ENCODE peak calls at places on chromosomes 12 and 14, in five cellular contexts. One of them, this sample, is unnamed.

GRCh38 chr12:132562489-132563045 is 47.8 kb downstream of the LRCOL1 start:
- DNase-seq in H1: no peak
- DNase-seq in SK-N-SH: no peak
- DNase-seq in HCT116: no peak
- DNase-seq in GM12878: no peak
- DNase-seq in this sample: no peak

GRCh38 chr12:92625639-92626310 is 77.0 kb upstream of the PLEKHG7 start:
- DNase-seq in H1: no peak
- DNase-seq in SK-N-SH: no peak
- DNase-seq in HCT116: no peak
- DNase-seq in GM12878: no peak
- DNase-seq in this sample: no peak

GRCh38 chr12:124506832-124507153 is 60.6 kb downstream of the NCOR2 start:
- DNase-seq in H1: no peak
- DNase-seq in SK-N-SH: no peak
- DNase-seq in HCT116: no peak
- DNase-seq in GM12878: no peak
- DNase-seq in this sample: no peak

GRCh38 chr12:2563709-2564108 is 231.1 kb upstream of the FKBP4 start:
- DNase-seq in H1: no peak
- DNase-seq in SK-N-SH: no peak
- DNase-seq in HCT116: no peak
- DNase-seq in GM12878: no peak
- DNase-seq in this sample: no peak

GRCh38 chr12:47949441-47950341 is 13.7 kb upstream of the TMEM106C start:
- DNase-seq in H1: peak; percentile 61
- DNase-seq in SK-N-SH: peak; percentile 90
- DNase-seq in HCT116: peak; percentile 69
- DNase-seq in GM12878: no peak
- DNase-seq in this sample: peak; percentile 94

GRCh38 chr12:115763376-115763775 is 514.1 kb downstream of the MED13L start:
- DNase-seq in H1: no peak
- DNase-seq in SK-N-SH: no peak
- DNase-seq in HCT116: no peak
- DNase-seq in GM12878: no peak
- DNase-seq in this sample: no peak

GRCh38 chr12:77319141-77319540 is 253.8 kb upstream of the E2F7 start:
- DNase-seq in H1: no peak
- DNase-seq in SK-N-SH: no peak
- DNase-seq in HCT116: no peak
- DNase-seq in GM12878: no peak
- DNase-seq in this sample: no peak

GRCh38 chr12:77005699-77006098 is 59.7 kb downstream of the E2F7 start:
- DNase-seq in H1: no peak
- DNase-seq in SK-N-SH: no peak
- DNase-seq in HCT116: no peak
- DNase-seq in GM12878: no peak
- DNase-seq in this sample: no peak

GRCh38 chr12:6771091-6771495 is 1.2 kb upstream of the LAG3 start:
- DNase-seq in H1: no peak
- DNase-seq in SK-N-SH: no peak
- DNase-seq in HCT116: no peak
- DNase-seq in GM12878: no peak
- DNase-seq in this sample: no peak

GRCh38 chr12:11624126-11624525 is 25.3 kb upstream of the ETV6 start:
- DNase-seq in H1: no peak
- DNase-seq in SK-N-SH: no peak
- DNase-seq in HCT116: no peak
- DNase-seq in GM12878: no peak
- DNase-seq in this sample: no peak

GRCh38 chr14:68094158-68094557 is 274.6 kb downstream of the RAD51B start:
- DNase-seq in H1: no peak
- DNase-seq in SK-N-SH: no peak
- DNase-seq in HCT116: no peak
- DNase-seq in GM12878: no peak
- DNase-seq in this sample: no peak

GRCh38 chr14:20492486-20492885 is 12.9 kb upstream of the RNASE10 start:
- DNase-seq in H1: no peak
- DNase-seq in SK-N-SH: no peak
- DNase-seq in HCT116: no peak
- DNase-seq in GM12878: no peak
- DNase-seq in this sample: no peak

GRCh38 chr14:20490563-20490962 is 14.8 kb upstream of the RNASE10 start:
- DNase-seq in H1: no peak
- DNase-seq in SK-N-SH: no peak
- DNase-seq in HCT116: no peak
- DNase-seq in GM12878: no peak
- DNase-seq in this sample: no peak

GRCh38 chr14:20487402-20487742 is 18.0 kb upstream of the RNASE10 start:
- DNase-seq in H1: no peak
- DNase-seq in SK-N-SH: no peak
- DNase-seq in HCT116: no peak
- DNase-seq in GM12878: no peak
- DNase-seq in this sample: no peak

GRCh38 chr14:20486700-20487401 is 17.6 kb downstream of the PNP start:
- DNase-seq in H1: no peak
- DNase-seq in SK-N-SH: no peak
- DNase-seq in HCT116: no peak
- DNase-seq in GM12878: no peak
- DNase-seq in this sample: no peak

GRCh38 chr14:20489093-20489994 is 16.0 kb upstream of the RNASE10 start:
- DNase-seq in H1: no peak
- DNase-seq in SK-N-SH: no peak
- DNase-seq in HCT116: no peak
- DNase-seq in GM12878: peak; percentile 72
- DNase-seq in this sample: no peak
- TF ChIP-seq JUND in H1: no peak
- TF ChIP-seq JUND in SK-N-SH: no peak
- TF ChIP-seq JUND in HCT116: no peak
- TF ChIP-seq JUND in GM12878: no peak
- TF ChIP-seq JUND in this sample: no peak

GRCh38 chr14:95482967-95483842 is 33.2 kb downstream of the SYNE3 start:
- DNase-seq in H1: no peak
- DNase-seq in SK-N-SH: no peak
- DNase-seq in HCT116: peak; percentile 46
- DNase-seq in GM12878: no peak
- DNase-seq in this sample: no peak
- TF ChIP-seq JUND in H1: no peak
- TF ChIP-seq JUND in SK-N-SH: peak; percentile 96
- TF ChIP-seq JUND in HCT116: peak; percentile 95
- TF ChIP-seq JUND in GM12878: no peak
- TF ChIP-seq JUND in this sample: no peak

DNA sequence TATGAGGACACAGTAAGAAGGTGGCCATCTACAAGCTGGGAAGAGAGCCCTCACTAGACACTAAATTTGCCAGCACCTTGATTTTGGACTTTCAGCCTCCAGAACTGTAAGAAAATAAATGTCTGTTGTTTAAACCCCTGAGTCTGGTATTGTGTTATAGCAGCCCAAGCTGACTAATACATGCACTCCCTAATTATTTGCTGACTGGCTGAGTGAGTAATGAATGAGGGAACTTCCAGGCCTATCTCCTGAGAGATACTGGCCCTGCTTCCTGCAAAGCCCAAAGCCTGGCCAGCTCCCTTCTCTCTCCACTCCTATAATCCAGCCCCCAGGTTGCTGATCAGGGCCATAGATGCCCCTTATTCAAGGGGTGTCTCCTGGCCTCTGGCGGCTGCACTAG is 120.0 kb upstream of the NOS1 start:
- DNase-seq in H1: no peak
- DNase-seq in SK-N-SH: no peak
- DNase-seq in HCT116: no peak
- DNase-seq in GM12878: no peak
- DNase-seq in this sample: no peak
- TF ChIP-seq JUND in H1: no peak
- TF ChIP-seq JUND in SK-N-SH: no peak
- TF ChIP-seq JUND in HCT116: no peak
- TF ChIP-seq JUND in GM12878: no peak
- TF ChIP-seq JUND in this sample: no peak

GRCh38 chr12:110689002-110689600 is at the start of gene HVCN1:
- DNase-seq in H1: no peak
- DNase-seq in SK-N-SH: peak; percentile 77
- DNase-seq in HCT116: no peak
- DNase-seq in GM12878: no peak
- DNase-seq in this sample: no peak
- TF ChIP-seq JUND in H1: peak; percentile 5
- TF ChIP-seq JUND in SK-N-SH: no peak
- TF ChIP-seq JUND in HCT116: no peak
- TF ChIP-seq JUND in GM12878: no peak
- TF ChIP-seq JUND in this sample: no peak

DNA sequence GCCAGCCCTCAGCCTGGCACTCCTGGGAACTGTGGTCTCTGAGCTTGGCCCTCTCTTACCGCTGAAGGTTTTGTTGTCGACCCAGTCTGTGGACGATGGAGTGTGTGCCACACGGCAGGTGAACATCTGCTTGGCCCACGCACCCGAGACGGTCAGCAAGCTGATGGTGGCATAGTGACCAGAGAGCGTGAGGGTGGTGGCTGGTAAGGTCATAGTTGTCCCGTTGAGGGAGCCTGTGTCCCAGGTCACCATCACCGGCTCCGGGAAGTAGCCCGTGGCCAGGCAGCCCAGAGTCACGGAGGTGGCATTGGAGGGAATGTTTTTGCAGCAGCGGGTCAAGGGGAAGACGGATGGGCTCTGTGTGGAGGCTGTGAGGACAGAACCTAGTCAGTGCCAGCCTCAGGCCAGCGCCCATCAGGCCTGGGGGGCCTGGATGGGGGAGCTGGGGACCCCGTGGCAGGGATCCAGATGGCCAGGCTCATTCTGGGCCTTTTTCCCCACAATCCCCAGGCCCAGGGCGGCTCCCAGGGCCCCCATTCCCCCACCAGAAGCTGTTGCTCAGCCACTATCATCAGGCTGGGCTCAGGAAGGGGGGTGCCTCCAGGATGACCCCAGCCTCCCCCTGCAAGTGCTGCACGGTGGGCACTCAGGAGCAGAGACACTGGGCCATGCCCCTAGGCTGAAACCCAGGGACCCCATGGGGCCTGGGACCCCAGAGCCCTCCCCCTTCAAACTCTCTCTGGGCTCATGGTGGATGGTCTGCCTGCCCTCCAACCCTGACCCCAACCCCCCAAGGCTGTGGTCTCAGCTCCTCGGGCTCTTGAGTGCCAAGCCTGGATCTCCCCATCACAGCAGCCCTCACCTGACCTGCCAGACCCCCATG is 75.2 kb downstream of the TMEM121 start:
- DNase-seq in H1: no peak
- DNase-seq in SK-N-SH: no peak
- DNase-seq in HCT116: no peak
- DNase-seq in GM12878: no peak
- DNase-seq in this sample: no peak
- TF ChIP-seq JUND in H1: no peak
- TF ChIP-seq JUND in SK-N-SH: no peak
- TF ChIP-seq JUND in HCT116: no peak
- TF ChIP-seq JUND in GM12878: no peak
- TF ChIP-seq JUND in this sample: no peak

DNA sequence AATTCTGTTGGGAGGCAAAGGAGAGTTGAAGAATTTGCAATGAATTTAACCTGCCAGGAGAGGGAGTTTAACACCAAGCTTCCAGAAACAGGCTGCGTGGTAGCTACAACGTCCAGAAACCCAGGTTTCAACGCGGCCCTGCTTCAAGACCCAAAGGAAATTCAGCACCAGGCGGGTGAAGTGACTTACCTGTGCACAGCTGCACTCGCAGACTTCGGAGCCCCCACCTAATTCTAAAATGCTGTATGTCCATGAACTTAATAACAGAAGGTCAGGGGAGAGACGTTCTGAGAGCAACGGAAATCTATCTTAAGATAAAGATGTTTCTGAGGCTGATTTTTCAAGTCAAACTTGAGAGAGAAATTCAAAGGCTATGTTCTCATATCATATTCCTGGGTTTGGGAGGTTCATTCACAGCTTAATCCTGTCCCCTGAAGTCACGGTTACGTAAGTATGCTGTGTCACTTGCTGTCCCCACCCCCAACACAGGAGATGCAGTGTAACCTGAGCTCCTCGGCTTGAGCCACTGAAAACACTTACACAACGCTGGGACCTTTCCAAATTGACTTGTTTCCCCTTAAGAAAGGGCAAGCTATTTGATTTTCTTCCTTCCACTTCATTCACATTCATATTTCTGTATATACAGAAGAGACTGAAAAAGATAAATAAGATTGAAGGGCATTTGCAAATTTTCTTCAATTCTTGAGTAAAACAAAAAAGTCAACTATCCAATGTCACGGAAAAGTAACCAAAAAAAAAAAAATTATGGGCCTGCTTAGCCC is 22.7 kb downstream of the CLIP1 start:
- DNase-seq in H1: no peak
- DNase-seq in SK-N-SH: peak; percentile 66
- DNase-seq in HCT116: peak; percentile 83
- DNase-seq in GM12878: no peak
- DNase-seq in this sample: peak; percentile 97
- TF ChIP-seq JUND in H1: no peak
- TF ChIP-seq JUND in SK-N-SH: no peak
- TF ChIP-seq JUND in HCT116: peak; percentile 33
- TF ChIP-seq JUND in GM12878: no peak
- TF ChIP-seq JUND in this sample: no peak

GRCh38 chr14:81401420-81402122 is 1.4 kb upstream of the STON2 start:
- DNase-seq in H1: no peak
- DNase-seq in SK-N-SH: no peak
- DNase-seq in HCT116: peak; percentile 47
- DNase-seq in GM12878: no peak
- DNase-seq in this sample: no peak
- TF ChIP-seq JUND in H1: no peak
- TF ChIP-seq JUND in SK-N-SH: no peak
- TF ChIP-seq JUND in HCT116: peak; percentile 63
- TF ChIP-seq JUND in GM12878: no peak
- TF ChIP-seq JUND in this sample: no peak

GRCh38 chr12:82942963-82943362 is 256.3 kb downstream of the TMTC2 start:
- DNase-seq in H1: no peak
- DNase-seq in SK-N-SH: no peak
- DNase-seq in HCT116: no peak
- DNase-seq in GM12878: no peak
- DNase-seq in this sample: no peak

GRCh38 chr12:82953397-82953796 is 266.7 kb downstream of the TMTC2 start:
- DNase-seq in H1: no peak
- DNase-seq in SK-N-SH: no peak
- DNase-seq in HCT116: no peak
- DNase-seq in GM12878: no peak
- DNase-seq in this sample: no peak

GRCh38 chr12:82950362-82950761 is 263.7 kb downstream of the TMTC2 start:
- DNase-seq in H1: no peak
- DNase-seq in SK-N-SH: no peak
- DNase-seq in HCT116: no peak
- DNase-seq in GM12878: no peak
- DNase-seq in this sample: no peak

GRCh38 chr12:82952946-82953345 is 266.2 kb downstream of the TMTC2 start:
- DNase-seq in H1: no peak
- DNase-seq in SK-N-SH: no peak
- DNase-seq in HCT116: no peak
- DNase-seq in GM12878: peak; percentile 20
- DNase-seq in this sample: no peak

DNA sequence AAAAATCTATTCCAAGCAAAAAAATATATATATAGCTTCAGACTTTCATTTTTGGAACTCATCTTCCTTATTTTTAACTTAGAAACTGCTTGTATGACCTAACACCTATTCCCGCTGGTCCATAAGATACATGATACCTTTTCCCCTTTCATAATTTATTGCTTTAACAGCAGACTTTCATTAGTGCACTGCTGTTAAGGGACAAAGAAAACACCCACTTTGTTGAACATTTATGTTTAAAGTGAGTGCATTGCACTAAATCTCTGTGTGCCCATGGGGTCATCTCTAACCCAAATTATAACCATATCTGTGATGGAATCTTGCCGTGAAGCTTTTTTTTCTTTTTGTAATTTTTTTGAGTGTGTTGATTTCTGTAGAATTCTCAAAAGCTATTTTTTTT is 261.8 kb downstream of the TMTC2 start:
- DNase-seq in H1: no peak
- DNase-seq in SK-N-SH: no peak
- DNase-seq in HCT116: no peak
- DNase-seq in GM12878: no peak
- DNase-seq in this sample: no peak
- TF ChIP-seq JUND in H1: no peak
- TF ChIP-seq JUND in SK-N-SH: no peak
- TF ChIP-seq JUND in HCT116: no peak
- TF ChIP-seq JUND in GM12878: no peak
- TF ChIP-seq JUND in this sample: no peak